ENCODE peak calls at places on chromosomes 16 and 17, in ten cellular contexts. A, H, T, Z, S, R, E, C, J and P are unnamed samples.

GRCh38 chr17:49618112-49618611 is 42.5 kb downstream of the NXPH3 start:
- DNase-seq in S (no peak), H (no peak), J (no peak), A (no peak), R (no peak), T (no peak), E (no peak), C (no peak), Z (no peak), P (no peak)

GRCh38 chr16:31421587-31421986 is 6.6 kb downstream of the COX6A2 start:
- DNase-seq in J (no peak), R (no peak), T (no peak), C (no peak), S (no peak), H (peak), Z (no peak), A (peak), E (no peak), P (no peak)

GRCh38 chr17:61431594-61432311 is 20.5 kb upstream of the TBX4 start:
- DNase-seq in E (no peak), C (no peak), A (no peak), T (no peak), R (no peak), S (no peak), H (no peak), Z (no peak), J (no peak), P (no peak)

GRCh38 chr17:72150632-72151460 is 30.0 kb downstream of the SOX9 start:
- DNase-seq in C (peak), A (no peak), J (no peak), H (no peak), R (no peak), Z (peak), E (no peak), S (peak), T (no peak), P (peak)

GRCh38 chr17:1180434-1180742 is 607 bp upstream of the ABR start:
- DNase-seq in A (no peak), H (no peak), Z (no peak), R (no peak), S (no peak), J (no peak), C (no peak), E (no peak), T (no peak), P (no peak)

GRCh38 chr17:78897639-78897996 is 5.4 kb downstream of the CEP295NL start:
- DNase-seq in C (no peak), H (no peak), E (no peak), T (no peak), Z (no peak), S (no peak), A (no peak), R (no peak), J (no peak), P (no peak)

GRCh38 chr17:45127583-45128300 is 4.6 kb downstream of the PLCD3 start:
- DNase-seq in T (no peak), E (no peak), Z (no peak), H (no peak), R (no peak), A (no peak), J (no peak), S (no peak), C (no peak), P (no peak)

GRCh38 chr17:3763777-3764170 is 37.2 kb downstream of the ITGAE start:
- DNase-seq in Z (no peak), T (no peak), R (peak), E (no peak), S (no peak), H (no peak), A (no peak), J (no peak), C (no peak), P (no peak)

GRCh38 chr17:5883775-5884665 is 186.2 kb upstream of the WSCD1 start:
- DNase-seq in T (no peak), R (no peak), C (no peak), H (no peak), E (no peak), J (peak), A (no peak), Z (no peak), S (no peak), P (no peak)

GRCh38 chr17:32302860-32303649 is 37.4 kb downstream of the RHBDL3 start:
- DNase-seq in E (no peak), T (no peak), R (no peak), A (no peak), C (peak), Z (peak), J (peak), S (no peak), H (no peak), P (no peak)

GRCh38 chr17:48728232-48729231 is at the start of gene HOXB13:
- DNase-seq in C (peak), A (no peak), E (no peak), J (peak), S (no peak), Z (no peak), H (no peak), R (no peak), T (no peak), P (peak)

GRCh38 chr16:67030221-67030962 is 1.4 kb downstream of the CBFB start:
- DNase-seq in R (peak), A (no peak), J (no peak), T (no peak), E (no peak), Z (no peak), S (no peak), H (no peak), C (no peak), P (no peak)

GRCh38 chr16:89453662-89454321 is 36.6 kb downstream of the ANKRD11 start:
- DNase-seq in C (no peak), H (no peak), S (no peak), R (no peak), E (no peak), J (no peak), A (no peak), T (peak), Z (no peak), P (no peak)

GRCh38 chr17:77266891-77267341 is 126.1 kb downstream of the SEC14L1 start:
- DNase-seq in T (peak), J (no peak), Z (peak), R (no peak), H (no peak), A (no peak), S (no peak), C (no peak), E (no peak), P (peak)

GRCh38 chr17:40528692-40529417 is 27.4 kb upstream of the TNS4 start:
- DNase-seq in Z (no peak), J (no peak), T (no peak), S (no peak), H (no peak), E (no peak), A (no peak), R (peak), C (no peak), P (no peak)